ENCODE peak calls at places on chromosome 22, in seven cellular contexts. One of them, this sample, is unnamed.

GRCh38 chr22:23484651-23485050 is 95.4 kb downstream of the IGLL1 start:
- DNase-seq in H9: no peak
- DNase-seq in neuronal stem cell: no peak
- DNase-seq in mesendoderm: no peak
- DNase-seq in IMR-90: no peak
- DNase-seq in H1: no peak
- DNase-seq in mesenchymal stem cell: no peak
- DNase-seq in this sample: peak; percentile 92

GRCh38 chr22:44697423-44698179 is 4.4 kb upstream of the PRR5 start:
- DNase-seq in H9: peak; percentile 87
- DNase-seq in neuronal stem cell: peak; percentile 72
- DNase-seq in mesendoderm: peak; percentile 83
- DNase-seq in IMR-90: peak; percentile 65
- DNase-seq in H1: peak; percentile 75
- DNase-seq in mesenchymal stem cell: peak; percentile 64
- DNase-seq in this sample: peak; percentile 86

GRCh38 chr22:31630331-31631329 is 31.4 kb downstream of the PISD start:
- DNase-seq in H9: peak; percentile 90
- DNase-seq in neuronal stem cell: peak; percentile 64
- DNase-seq in mesendoderm: peak; percentile 84
- DNase-seq in IMR-90: peak; percentile 74
- DNase-seq in H1: peak; percentile 53
- DNase-seq in mesenchymal stem cell: peak; percentile 89
- DNase-seq in this sample: peak; percentile 50

GRCh38 chr22:33853200-33854097 is 66.8 kb downstream of the LARGE1 start:
- DNase-seq in H9: peak; percentile 51
- DNase-seq in neuronal stem cell: no peak
- DNase-seq in mesendoderm: no peak
- DNase-seq in IMR-90: peak; percentile 77
- DNase-seq in H1: no peak
- DNase-seq in mesenchymal stem cell: peak; percentile 89
- DNase-seq in this sample: no peak

GRCh38 chr22:36340621-36341020 is 47.1 kb downstream of the MYH9 start:
- DNase-seq in H9: no peak
- DNase-seq in neuronal stem cell: no peak
- DNase-seq in mesendoderm: no peak
- DNase-seq in IMR-90: no peak
- DNase-seq in H1: no peak
- DNase-seq in mesenchymal stem cell: no peak
- DNase-seq in this sample: no peak

GRCh38 chr22:22948651-22949611 is 61.3 kb downstream of the IGLL5 start:
- DNase-seq in H9: no peak
- DNase-seq in neuronal stem cell: no peak
- DNase-seq in mesendoderm: no peak
- DNase-seq in IMR-90: peak; percentile 8
- DNase-seq in H1: no peak
- DNase-seq in mesenchymal stem cell: no peak
- DNase-seq in this sample: peak; percentile 64

GRCh38 chr22:42785706-42786499 is 65.2 kb upstream of the A4GALT start:
- DNase-seq in H9: no peak
- DNase-seq in neuronal stem cell: no peak
- DNase-seq in mesendoderm: no peak
- DNase-seq in IMR-90: no peak
- DNase-seq in H1: no peak
- DNase-seq in mesenchymal stem cell: no peak
- DNase-seq in this sample: no peak

GRCh38 chr22:41722496-41722895 is 23.2 kb downstream of the MEI1 start:
- DNase-seq in H9: no peak
- DNase-seq in neuronal stem cell: no peak
- DNase-seq in mesendoderm: no peak
- DNase-seq in IMR-90: no peak
- DNase-seq in H1: no peak
- DNase-seq in mesenchymal stem cell: no peak
- DNase-seq in this sample: no peak

GRCh38 chr22:25062378-25063095 is 110.0 kb downstream of the KIAA1671 start:
- DNase-seq in H9: no peak
- DNase-seq in neuronal stem cell: no peak
- DNase-seq in mesendoderm: no peak
- DNase-seq in IMR-90: no peak
- DNase-seq in H1: no peak
- DNase-seq in mesenchymal stem cell: peak; percentile 18
- DNase-seq in this sample: no peak

GRCh38 chr22:40193429-40194421 is 16.0 kb downstream of the TNRC6B start:
- DNase-seq in H9: peak; percentile 79
- DNase-seq in neuronal stem cell: no peak
- DNase-seq in mesendoderm: peak; percentile 80
- DNase-seq in IMR-90: peak; percentile 34
- DNase-seq in H1: peak; percentile 68
- DNase-seq in mesenchymal stem cell: peak; percentile 62
- DNase-seq in this sample: no peak

GRCh38 chr22:30180616-30181015 is 65.9 kb downstream of the LIF start:
- DNase-seq in H9: no peak
- DNase-seq in neuronal stem cell: no peak
- DNase-seq in mesendoderm: no peak
- DNase-seq in IMR-90: no peak
- DNase-seq in H1: no peak
- DNase-seq in mesenchymal stem cell: no peak
- DNase-seq in this sample: no peak
- H2AK5ac ChIP-seq in H9: no peak overlapping the region
- H2AK5ac ChIP-seq in neuronal stem cell: no peak overlapping the region
- H2AK5ac ChIP-seq in mesendoderm: no peak overlapping the region
- H2AK5ac ChIP-seq in IMR-90: peak overlapping the region; percentile 88
- H2AK5ac ChIP-seq in H1: no peak overlapping the region
- H2AK5ac ChIP-seq in mesenchymal stem cell: peak overlapping the region; percentile 74
- H2AK5ac ChIP-seq in this sample: no peak overlapping the region

GRCh38 chr22:47622541-47622940 is 860.1 kb downstream of the TBC1D22A start:
- DNase-seq in H9: peak; percentile 10
- DNase-seq in neuronal stem cell: no peak
- DNase-seq in mesendoderm: no peak
- DNase-seq in IMR-90: no peak
- DNase-seq in H1: no peak
- DNase-seq in mesenchymal stem cell: no peak
- DNase-seq in this sample: no peak
- H3K27ac ChIP-seq in H9: no peak overlapping the region
- H3K27ac ChIP-seq in neuronal stem cell: no peak overlapping the region
- H3K27ac ChIP-seq in mesendoderm: no peak overlapping the region
- H3K27ac ChIP-seq in IMR-90: no peak overlapping the region
- H3K27ac ChIP-seq in H1: no peak overlapping the region
- H3K27ac ChIP-seq in mesenchymal stem cell: no peak overlapping the region
- H3K27ac ChIP-seq in this sample: no peak overlapping the region

DNA sequence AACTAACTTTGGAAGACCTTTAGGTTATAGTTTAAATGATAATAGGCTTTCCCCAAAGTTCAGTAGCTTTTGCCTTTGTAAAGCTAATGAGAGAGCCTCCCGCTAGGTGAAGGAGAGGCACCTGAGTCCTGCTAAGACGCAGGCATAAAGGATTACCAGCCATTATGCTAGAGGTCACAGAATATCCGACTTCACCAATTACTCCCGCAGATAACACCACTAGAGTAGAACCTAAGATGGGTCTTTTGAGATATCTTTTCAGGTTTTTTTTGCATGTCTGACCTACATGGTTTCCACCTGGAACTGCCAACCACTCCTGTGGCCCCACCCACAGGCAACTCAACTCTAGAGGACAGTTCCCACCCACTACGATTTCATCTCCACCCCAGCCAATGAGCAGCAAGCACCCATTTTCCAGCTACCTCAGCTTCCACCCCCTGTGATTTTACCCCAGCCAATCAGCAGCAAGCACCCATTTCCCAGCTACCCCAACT is 314.3 kb downstream of the BRD1 start:
- DNase-seq in H9: peak; percentile 75
- DNase-seq in neuronal stem cell: no peak
- DNase-seq in mesendoderm: no peak
- DNase-seq in IMR-90: no peak
- DNase-seq in H1: no peak
- DNase-seq in mesenchymal stem cell: no peak
- DNase-seq in this sample: no peak
- H2AK5ac ChIP-seq in H9: no peak overlapping the region
- H2AK5ac ChIP-seq in neuronal stem cell: no peak overlapping the region
- H2AK5ac ChIP-seq in mesendoderm: no peak overlapping the region
- H2AK5ac ChIP-seq in IMR-90: no peak overlapping the region
- H2AK5ac ChIP-seq in H1: no peak overlapping the region
- H2AK5ac ChIP-seq in mesenchymal stem cell: no peak overlapping the region
- H2AK5ac ChIP-seq in this sample: no peak overlapping the region

DNA sequence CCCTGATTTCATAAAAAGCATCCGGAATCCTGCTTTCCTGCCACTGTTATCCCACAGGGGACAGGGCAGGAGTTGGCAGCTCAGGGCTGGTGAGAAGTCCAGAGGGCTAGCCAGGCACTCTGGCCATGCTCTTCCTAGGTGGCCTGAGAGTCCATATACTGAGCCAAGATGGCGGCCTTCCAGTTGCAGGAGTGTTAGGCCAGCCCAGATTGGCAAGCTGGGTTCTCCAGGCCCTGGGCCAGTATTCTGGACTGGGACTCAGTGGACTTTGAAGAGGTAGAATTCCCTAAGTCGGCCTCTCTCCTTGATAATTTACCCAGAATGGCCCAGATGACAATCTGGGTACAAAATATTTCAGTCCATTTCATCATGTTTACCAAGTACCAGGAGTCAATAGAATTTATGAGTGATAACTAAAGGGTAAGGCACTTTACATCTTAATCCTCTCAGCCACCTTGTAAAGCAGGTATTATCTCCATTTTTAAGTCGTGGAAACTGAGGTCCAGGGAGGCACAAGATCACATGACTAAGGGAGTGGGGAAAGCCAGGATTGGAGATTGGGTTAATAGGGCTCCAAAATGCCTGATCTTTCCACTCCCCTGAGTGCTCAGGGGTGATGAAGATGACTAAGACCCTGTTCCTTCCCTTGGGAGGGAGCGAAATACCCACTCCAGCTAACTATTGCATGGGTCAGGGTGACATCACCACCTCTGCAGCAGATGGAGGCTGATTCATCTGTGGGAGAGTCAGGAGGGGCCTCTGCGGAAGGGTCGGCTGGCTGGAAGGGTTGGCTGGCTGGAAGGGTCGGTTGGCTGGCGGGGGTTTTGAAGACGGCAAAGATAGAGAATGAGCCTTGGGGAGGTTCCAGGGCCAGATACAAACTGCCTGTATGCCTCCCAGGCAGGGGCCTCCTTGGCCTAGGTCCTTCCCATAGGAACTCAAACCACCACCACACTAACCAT is 1.2 kb upstream of the MICALL1 start:
- DNase-seq in H9: peak; percentile 58
- DNase-seq in neuronal stem cell: no peak
- DNase-seq in mesendoderm: peak; percentile 97
- DNase-seq in IMR-90: peak; percentile 99
- DNase-seq in H1: no peak
- DNase-seq in mesenchymal stem cell: peak; percentile 99
- DNase-seq in this sample: peak; percentile 97
- H3K27ac ChIP-seq in H9: no peak overlapping the region
- H3K27ac ChIP-seq in neuronal stem cell: no peak overlapping the region
- H3K27ac ChIP-seq in mesendoderm: peak overlapping the region; percentile 96
- H3K27ac ChIP-seq in IMR-90: peak overlapping the region; percentile 87
- H3K27ac ChIP-seq in H1: no peak overlapping the region
- H3K27ac ChIP-seq in mesenchymal stem cell: peak overlapping the region; percentile 95
- H3K27ac ChIP-seq in this sample: peak overlapping the region; percentile 99

GRCh38 chr22:19871845-19872778 is 17.4 kb upstream of the GNB1L start:
- DNase-seq in H9: no peak
- DNase-seq in neuronal stem cell: no peak
- DNase-seq in mesendoderm: no peak
- DNase-seq in IMR-90: no peak
- DNase-seq in H1: no peak
- DNase-seq in mesenchymal stem cell: no peak
- DNase-seq in this sample: no peak
- H2AK5ac ChIP-seq in H9: no peak overlapping the region
- H2AK5ac ChIP-seq in neuronal stem cell: peak overlapping the region; percentile 97
- H2AK5ac ChIP-seq in mesendoderm: no peak overlapping the region
- H2AK5ac ChIP-seq in IMR-90: peak overlapping the region; percentile 18
- H2AK5ac ChIP-seq in H1: no peak overlapping the region
- H2AK5ac ChIP-seq in mesenchymal stem cell: no peak overlapping the region
- H2AK5ac ChIP-seq in this sample: no peak overlapping the region

This sample was measured in trophoblast cell.